ENCODE peak calls at places on chromosomes 11 and 22, in four cellular contexts. N is endothelial cell of umbilical vein, U is WERI-Rb-1, Z is right atrium auricular region. R is an unnamed sample.

GRCh38 chr11:26841818-26842457 is 120.1 kb upstream of the SLC5A12 start:
- DNase-seq in N (no peak), Z (no peak), U (no peak), R (no peak)

GRCh38 chr22:29435236-29435635 is 3.1 kb upstream of the RFPL1 start:
- DNase-seq in N (no peak), Z (no peak), U (no peak), R (no peak)

GRCh38 chr11:23021287-23021863 is 161.1 kb upstream of the CCDC179 start:
- DNase-seq in U (peak; percentile 16), Z (no peak), N (peak; percentile 33), R (peak; percentile 59)

GRCh38 chr22:50138988-50139387 is 31.5 kb upstream of the PANX2 start:
- DNase-seq in Z (no peak), U (no peak), N (no peak), R (no peak)

GRCh38 chr22:42364641-42365336 is 67.4 kb downstream of the NFAM1 start:
- DNase-seq in N (peak; percentile 12), Z (peak; percentile 67), U (no peak), R (peak; percentile 46)

GRCh38 chr22:27207907-27208306 is 550.5 kb downstream of the MIAT start:
- DNase-seq in U (no peak), N (no peak), Z (peak; percentile 70), R (no peak)

GRCh38 chr11:85672111-85672875 is 7.4 kb upstream of the CREBZF start:
- DNase-seq in Z (no peak), N (no peak), U (no peak), R (no peak)

GRCh38 chr11:11813288-11813962 is 28.3 kb upstream of the USP47 start:
- DNase-seq in Z (peak; percentile 84), U (no peak), N (peak; percentile 18), R (no peak)

GRCh38 chr11:69202511-69203221 is 46.9 kb downstream of the SMIM38 start:
- DNase-seq in Z (no peak), U (no peak), N (no peak), R (no peak)

GRCh38 chr11:71420455-71421241 is 27.5 kb downstream of the DHCR7 start:
- DNase-seq in N (peak; percentile 32), U (peak; percentile 68), Z (no peak), R (peak; percentile 77)

GRCh38 chr11:94473177-94473799 is 20.4 kb downstream of the MRE11 start:
- DNase-seq in Z (no peak), U (no peak), N (no peak), R (no peak)

GRCh38 chr11:61392991-61393595 is 706 bp downstream of the TMEM216 start:
- DNase-seq in N (peak; percentile 36), Z (no peak), U (peak; percentile 26), R (no peak)

GRCh38 chr11:83725161-83725560 is 439.0 kb upstream of the CCDC90B start:
- DNase-seq in Z (no peak), N (no peak), U (no peak), R (no peak)

DNA sequence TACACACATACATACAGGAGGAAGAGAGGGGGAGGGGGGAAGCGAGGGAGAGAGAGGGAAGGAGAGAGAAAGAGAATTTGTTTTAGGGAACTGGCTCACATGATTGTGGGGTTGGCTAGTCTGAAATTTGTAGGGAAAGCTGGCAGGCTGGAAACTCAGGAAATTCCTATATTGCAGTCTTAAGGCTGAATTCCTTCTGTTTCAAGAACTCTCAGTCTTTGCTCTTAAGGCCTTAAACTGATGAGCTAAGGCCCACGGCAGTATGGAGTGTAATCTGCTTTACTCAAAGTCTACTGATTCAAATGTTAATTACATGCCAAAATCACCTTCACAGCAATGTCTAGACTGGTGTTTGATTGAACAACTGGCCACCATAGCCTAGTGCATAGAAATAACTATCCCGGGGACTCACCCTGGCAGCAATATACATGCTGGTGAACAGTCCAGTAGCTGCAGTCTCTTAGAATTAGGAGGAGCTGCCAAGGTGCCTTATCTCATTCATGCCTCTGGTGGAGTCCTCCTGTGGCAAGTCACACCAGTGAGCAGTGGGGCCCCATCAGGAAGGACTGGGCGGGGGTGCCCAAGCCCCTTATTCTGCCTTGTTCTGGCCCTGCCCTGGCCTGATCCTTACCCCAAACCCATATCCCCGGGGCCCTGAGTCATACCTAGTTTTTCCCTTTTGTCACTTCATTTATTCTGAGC is 59.7 kb upstream of the AMPD3 start:
- DNase-seq in U (no peak), Z (peak; percentile 56), N (no peak), R (no peak)
- H3K27ac ChIP-seq in U (no peak overlapping the region), Z (no peak overlapping the region), N (no peak overlapping the region), R (no peak overlapping the region)

DNA sequence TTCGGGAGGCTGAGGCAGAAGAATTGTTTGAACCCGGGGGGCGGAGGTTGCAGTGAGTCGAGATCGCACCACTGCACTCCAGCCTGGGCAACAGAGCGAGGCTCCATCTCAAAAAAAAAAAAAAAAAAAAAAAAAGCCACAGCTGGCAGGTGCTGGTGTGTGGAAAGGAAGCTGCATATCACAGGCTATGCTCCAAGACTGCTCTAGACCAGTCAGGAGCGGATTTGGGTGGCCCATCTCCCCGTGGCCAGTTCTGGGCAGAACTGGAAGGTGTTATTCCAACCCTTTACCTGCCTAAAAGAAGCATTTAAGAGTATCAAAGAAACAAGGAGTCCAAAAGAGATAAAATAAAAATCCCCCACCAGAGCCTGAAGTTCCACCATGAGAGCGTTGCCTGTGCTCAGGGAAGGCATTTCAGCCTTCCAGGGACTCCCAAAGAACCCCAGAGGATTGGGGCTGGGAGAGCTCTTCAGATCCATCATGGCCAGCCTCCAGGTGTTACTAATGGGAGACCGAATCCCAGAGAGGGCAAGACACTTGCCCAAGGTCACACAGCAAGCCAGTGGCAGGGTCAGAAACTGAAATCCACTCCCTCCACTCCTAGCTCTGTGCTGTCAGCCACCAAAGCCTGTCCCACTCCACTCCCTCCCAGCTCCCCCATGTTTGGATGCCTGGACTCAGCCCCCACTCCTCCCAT is 14.3 kb downstream of the MFNG start:
- DNase-seq in N (no peak), U (no peak), Z (no peak), R (no peak)
- H3K27ac ChIP-seq in N (no peak overlapping the region), U (no peak overlapping the region), Z (no peak overlapping the region), R (no peak overlapping the region)

DNA sequence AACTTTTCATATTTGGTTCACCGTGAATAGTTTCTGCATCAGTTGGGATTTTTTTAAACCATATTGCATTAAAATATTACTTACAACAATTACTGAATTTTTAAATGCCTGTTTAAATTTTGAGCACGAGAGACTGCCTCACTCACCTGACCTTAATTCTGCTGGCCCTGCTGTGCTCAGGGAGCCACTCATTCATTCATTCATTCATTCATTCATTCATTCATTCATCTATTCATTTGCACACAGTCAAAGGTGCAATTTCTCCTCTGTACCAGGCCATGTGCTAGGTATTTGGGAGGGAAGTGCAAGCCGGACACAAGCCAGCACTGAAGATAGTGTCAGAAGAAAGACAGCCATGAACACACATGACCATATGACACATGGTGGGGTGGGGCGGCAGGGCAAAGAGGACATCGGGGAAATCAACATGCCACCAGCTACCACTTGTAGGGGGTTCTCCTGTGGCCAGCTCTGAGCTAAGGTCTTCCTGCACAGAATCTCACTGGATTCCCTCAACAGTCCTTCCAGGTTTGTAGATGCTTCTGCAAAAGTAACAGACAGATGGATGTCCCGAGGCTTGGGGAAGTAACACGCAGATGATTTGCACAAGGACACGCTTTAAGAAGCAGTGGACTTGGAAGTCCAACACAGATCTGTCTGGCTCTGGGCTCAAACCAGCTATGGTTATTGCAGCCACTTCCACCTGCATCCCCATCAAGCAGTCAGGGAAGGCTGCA is 566 bp upstream of the CSF2RB start:
- DNase-seq in Z (no peak), N (no peak), U (no peak), R (no peak)
- H3K27ac ChIP-seq in Z (no peak overlapping the region), N (peak overlapping the region; percentile 25), U (no peak overlapping the region), R (no peak overlapping the region)

DNA sequence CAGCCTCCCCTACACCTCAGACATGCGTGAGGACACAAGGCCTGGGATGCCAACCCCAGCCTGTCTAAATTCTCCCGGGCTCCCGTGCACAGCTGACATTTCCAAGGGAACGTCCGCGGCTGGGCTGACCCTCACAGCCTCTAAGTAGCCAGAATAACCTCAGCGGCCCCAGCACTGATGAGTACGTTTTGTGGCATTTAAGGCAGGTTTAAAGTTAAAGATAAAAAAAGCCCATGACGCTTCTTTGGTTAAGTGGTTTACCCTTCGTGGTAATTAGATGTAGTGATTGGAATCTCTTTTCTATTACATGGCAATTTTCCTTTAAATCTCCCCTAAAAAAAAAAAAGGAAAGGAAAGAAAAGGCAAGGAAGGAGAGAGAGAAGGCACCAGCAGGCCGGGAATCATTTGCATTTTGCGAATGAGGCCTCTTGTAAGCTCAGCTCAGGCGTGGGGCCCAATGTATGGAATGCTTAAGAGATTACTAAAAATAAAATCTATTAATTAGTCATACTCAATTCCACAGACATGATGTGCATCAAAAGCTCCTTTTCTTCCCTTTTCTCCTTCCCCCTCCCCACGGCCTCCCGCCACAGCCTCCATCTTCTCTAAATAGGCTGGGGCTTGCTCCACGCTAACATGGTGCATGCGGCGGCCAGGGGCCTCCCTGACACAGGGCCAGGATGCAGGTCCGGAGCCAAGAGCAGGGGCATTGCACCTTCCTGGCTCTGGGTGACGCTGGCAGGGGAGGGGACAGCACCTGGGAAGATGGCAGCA is 44.1 kb downstream of the MACROD1 start:
- DNase-seq in Z (no peak), U (no peak), N (no peak), R (peak; percentile 59)
- H3K27ac ChIP-seq in Z (no peak overlapping the region), U (peak overlapping the region; percentile 59), N (no peak overlapping the region), R (peak overlapping the region; percentile 81)